ENCODE peak calls at places on chromosomes 16 and 17, in five cellular contexts. One of them, this sample, is unnamed.
A peak's percentile ranks its signal among the peaks of the same experiment; 100 is the strongest.

GRCh38 chr17:15255713-15256454 is 9.2 kb downstream of the PMP22 start:
- DNase-seq in kidney tubule cell: peak; percentile 53
- DNase-seq in amniotic stem cell: no peak
- DNase-seq in lower lobe of right lung: no peak
- DNase-seq in EH: peak; percentile 73
- DNase-seq in this sample: no peak

GRCh38 chr17:82647593-82648164 is 565 bp downstream of the WDR45B start:
- DNase-seq in EH: peak; percentile 35
- DNase-seq in lower lobe of right lung: no peak
- DNase-seq in amniotic stem cell: no peak
- DNase-seq in kidney tubule cell: peak; percentile 31
- DNase-seq in this sample: no peak

GRCh38 chr17:2230877-2231276 is 72.7 kb downstream of the SMG6 start:
- DNase-seq in EH: peak; percentile 43
- DNase-seq in amniotic stem cell: no peak
- DNase-seq in lower lobe of right lung: no peak
- DNase-seq in kidney tubule cell: no peak
- DNase-seq in this sample: no peak

GRCh38 chr16:82043680-82044584 is 8.9 kb downstream of the HSD17B2 start:
- DNase-seq in kidney tubule cell: peak; percentile 68
- DNase-seq in EH: peak; percentile 88
- DNase-seq in amniotic stem cell: peak; percentile 69
- DNase-seq in lower lobe of right lung: no peak
- DNase-seq in this sample: no peak

GRCh38 chr16:72189865-72190371 is 18.0 kb upstream of the PMFBP1 start:
- DNase-seq in lower lobe of right lung: no peak
- DNase-seq in amniotic stem cell: no peak
- DNase-seq in kidney tubule cell: peak; percentile 67
- DNase-seq in EH: peak; percentile 68
- DNase-seq in this sample: no peak

GRCh38 chr17:29615492-29616299 is 7.0 kb downstream of the CORO6 start:
- DNase-seq in lower lobe of right lung: peak; percentile 89
- DNase-seq in amniotic stem cell: peak; percentile 53
- DNase-seq in EH: peak; percentile 84
- DNase-seq in kidney tubule cell: peak; percentile 80
- DNase-seq in this sample: peak; percentile 93

GRCh38 chr17:57467801-57468200 is 211.5 kb downstream of the MSI2 start:
- DNase-seq in kidney tubule cell: no peak
- DNase-seq in lower lobe of right lung: no peak
- DNase-seq in amniotic stem cell: no peak
- DNase-seq in EH: no peak
- DNase-seq in this sample: no peak

GRCh38 chr17:4554441-4554996 is 665 bp downstream of the MYBBP1A start:
- DNase-seq in EH: no peak
- DNase-seq in lower lobe of right lung: peak; percentile 46
- DNase-seq in amniotic stem cell: no peak
- DNase-seq in kidney tubule cell: no peak
- DNase-seq in this sample: peak; percentile 21

GRCh38 chr17:43979011-43979410 is 25.3 kb upstream of the PYY start:
- DNase-seq in kidney tubule cell: no peak
- DNase-seq in amniotic stem cell: no peak
- DNase-seq in EH: peak; percentile 18
- DNase-seq in lower lobe of right lung: no peak
- DNase-seq in this sample: peak; percentile 6

GRCh38 chr16:46482895-46483294 is 138.3 kb downstream of the SHCBP1 start:
- DNase-seq in kidney tubule cell: no peak
- DNase-seq in lower lobe of right lung: no peak
- DNase-seq in EH: no peak
- DNase-seq in amniotic stem cell: no peak
- DNase-seq in this sample: no peak

GRCh38 chr16:66923866-66924265 is 1.5 kb downstream of the RRAD start:
- DNase-seq in kidney tubule cell: peak; percentile 32
- DNase-seq in lower lobe of right lung: peak; percentile 63
- DNase-seq in amniotic stem cell: no peak
- DNase-seq in EH: no peak
- DNase-seq in this sample: no peak

GRCh38 chr17:7228920-7229319 is 5.4 kb downstream of the DVL2 start:
- DNase-seq in lower lobe of right lung: no peak
- DNase-seq in amniotic stem cell: no peak
- DNase-seq in kidney tubule cell: no peak
- DNase-seq in EH: no peak
- DNase-seq in this sample: no peak

GRCh38 chr17:5730373-5730772 is 146.1 kb upstream of the NLRP1 start:
- DNase-seq in amniotic stem cell: no peak
- DNase-seq in kidney tubule cell: no peak
- DNase-seq in EH: no peak
- DNase-seq in lower lobe of right lung: no peak
- DNase-seq in this sample: no peak

GRCh38 chr16:65961491-65962143 is 404.9 kb upstream of the CDH5 start:
- DNase-seq in kidney tubule cell: peak; percentile 48
- DNase-seq in amniotic stem cell: no peak
- DNase-seq in EH: peak; percentile 15
- DNase-seq in lower lobe of right lung: no peak
- DNase-seq in this sample: no peak

GRCh38 chr17:40803617-40804082 is 3.9 kb upstream of the KRT28 start:
- DNase-seq in amniotic stem cell: peak; percentile 78
- DNase-seq in lower lobe of right lung: peak; percentile 86
- DNase-seq in kidney tubule cell: peak; percentile 83
- DNase-seq in EH: peak; percentile 79
- DNase-seq in this sample: peak; percentile 85

GRCh38 chr16:66193543-66194229 is 172.8 kb upstream of the CDH5 start:
- DNase-seq in amniotic stem cell: no peak
- DNase-seq in EH: no peak
- DNase-seq in kidney tubule cell: no peak
- DNase-seq in lower lobe of right lung: no peak
- DNase-seq in this sample: no peak

GRCh38 chr17:79722787-79723186 is 8.0 kb upstream of the ENPP7 start:
- DNase-seq in EH: no peak
- DNase-seq in amniotic stem cell: no peak
- DNase-seq in kidney tubule cell: no peak
- DNase-seq in lower lobe of right lung: no peak
- DNase-seq in this sample: no peak

GRCh38 chr16:78127130-78127529 is 27.7 kb downstream of the WWOX start:
- DNase-seq in kidney tubule cell: no peak
- DNase-seq in amniotic stem cell: peak; percentile 8
- DNase-seq in EH: peak; percentile 64
- DNase-seq in lower lobe of right lung: no peak
- DNase-seq in this sample: no peak

GRCh38 chr16:89023621-89024511 is 46.9 kb upstream of the CBFA2T3 start:
- DNase-seq in EH: no peak
- DNase-seq in lower lobe of right lung: no peak
- DNase-seq in kidney tubule cell: no peak
- DNase-seq in amniotic stem cell: no peak
- DNase-seq in this sample: peak; percentile 13

GRCh38 chr16:8712589-8713361 is 38.4 kb downstream of the ABAT start:
- DNase-seq in lower lobe of right lung: no peak
- DNase-seq in amniotic stem cell: no peak
- DNase-seq in kidney tubule cell: no peak
- DNase-seq in EH: no peak
- DNase-seq in this sample: no peak

GRCh38 chr16:70746708-70747424 is 54.1 kb downstream of the VAC14 start:
- DNase-seq in kidney tubule cell: peak; percentile 93
- DNase-seq in lower lobe of right lung: peak; percentile 84
- DNase-seq in EH: peak; percentile 93
- DNase-seq in amniotic stem cell: no peak
- DNase-seq in this sample: peak; percentile 68

GRCh38 chr16:29696881-29697331 is 17.9 kb downstream of the QPRT start:
- DNase-seq in amniotic stem cell: no peak
- DNase-seq in lower lobe of right lung: peak; percentile 24
- DNase-seq in EH: no peak
- DNase-seq in kidney tubule cell: no peak
- DNase-seq in this sample: no peak

GRCh38 chr16:10984509-10984908 is 40.1 kb downstream of the CLEC16A start:
- DNase-seq in lower lobe of right lung: no peak
- DNase-seq in amniotic stem cell: no peak
- DNase-seq in EH: peak; percentile 70
- DNase-seq in kidney tubule cell: no peak
- DNase-seq in this sample: no peak

GRCh38 chr17:77675411-77675810 is 283.1 kb upstream of the TNRC6C start:
- DNase-seq in amniotic stem cell: no peak
- DNase-seq in kidney tubule cell: no peak
- DNase-seq in lower lobe of right lung: no peak
- DNase-seq in EH: no peak
- DNase-seq in this sample: no peak

GRCh38 chr17:81230043-81230820 is 7.5 kb upstream of the CEP131 start:
- DNase-seq in kidney tubule cell: no peak
- DNase-seq in EH: no peak
- DNase-seq in amniotic stem cell: no peak
- DNase-seq in lower lobe of right lung: no peak
- DNase-seq in this sample: peak; percentile 36

GRCh38 chr16:54475019-54475418 is 188.4 kb upstream of the IRX3 start:
- DNase-seq in lower lobe of right lung: no peak
- DNase-seq in EH: no peak
- DNase-seq in amniotic stem cell: no peak
- DNase-seq in kidney tubule cell: no peak
- DNase-seq in this sample: no peak

GRCh38 chr17:49695698-49696232 is 12.0 kb downstream of the SLC35B1 start:
- DNase-seq in amniotic stem cell: no peak
- DNase-seq in EH: no peak
- DNase-seq in lower lobe of right lung: no peak
- DNase-seq in kidney tubule cell: no peak
- DNase-seq in this sample: no peak

GRCh38 chr16:31113420-31114124 is 3.9 kb upstream of the KAT8 start:
- DNase-seq in amniotic stem cell: no peak
- DNase-seq in kidney tubule cell: peak; percentile 93
- DNase-seq in lower lobe of right lung: no peak
- DNase-seq in EH: no peak
- DNase-seq in this sample: no peak

GRCh38 chr16:54342966-54343365 is 56.4 kb upstream of the IRX3 start:
- DNase-seq in EH: peak; percentile 68
- DNase-seq in lower lobe of right lung: no peak
- DNase-seq in kidney tubule cell: peak; percentile 37
- DNase-seq in amniotic stem cell: no peak
- DNase-seq in this sample: no peak

GRCh38 chr16:53545433-53545832 is 42.4 kb upstream of the AKTIP start:
- DNase-seq in EH: no peak
- DNase-seq in kidney tubule cell: no peak
- DNase-seq in amniotic stem cell: no peak
- DNase-seq in lower lobe of right lung: no peak
- DNase-seq in this sample: no peak

GRCh38 chr17:2598166-2598565 is 4.7 kb downstream of the PAFAH1B1 start:
- DNase-seq in amniotic stem cell: no peak
- DNase-seq in kidney tubule cell: peak; percentile 24
- DNase-seq in EH: peak; percentile 74
- DNase-seq in lower lobe of right lung: no peak
- DNase-seq in this sample: no peak

GRCh38 chr17:75878174-75878998 is at the start of gene TRIM47:
- DNase-seq in amniotic stem cell: no peak
- DNase-seq in EH: peak; percentile 48
- DNase-seq in lower lobe of right lung: peak; percentile 73
- DNase-seq in kidney tubule cell: peak; percentile 75
- DNase-seq in this sample: peak; percentile 85

GRCh38 chr16:138049-138417 is 440 bp downstream of the NPRL3 start:
- DNase-seq in amniotic stem cell: no peak
- DNase-seq in EH: peak; percentile 20
- DNase-seq in lower lobe of right lung: no peak
- DNase-seq in kidney tubule cell: peak; percentile 7
- DNase-seq in this sample: peak; percentile 46

GRCh38 chr16:10879681-10880589 is 2.9 kb downstream of the CIITA start:
- DNase-seq in amniotic stem cell: no peak
- DNase-seq in EH: no peak
- DNase-seq in lower lobe of right lung: no peak
- DNase-seq in kidney tubule cell: no peak
- DNase-seq in this sample: no peak